ENCODE peak calls at places on chromosomes 3 and 15, in ten cellular contexts. E, F, A, C, U, J, M, W, O and D are unnamed samples.

GRCh38 chr3:38454179-38454883 is 641 bp downstream of the ACVR2B start:
- DNase-seq in E (peak), F (no peak), A (no peak), C (no peak), U (peak), J (peak), M (peak), W (peak), O (peak), D (peak)

GRCh38 chr3:189903562-189904250 is 217.0 kb downstream of the P3H2 start:
- DNase-seq in E (peak), F (no peak), A (no peak), C (no peak), U (no peak), J (peak), M (peak), W (no peak), O (no peak), D (no peak)

GRCh38 chr3:64594129-64594528 is 93.7 kb downstream of the ADAMTS9 start:
- DNase-seq in E (no peak), F (no peak), A (no peak), C (no peak), U (no peak), J (no peak), M (no peak), W (no peak), O (no peak), D (no peak)

GRCh38 chr3:79005084-79005483 is 762.7 kb downstream of the ROBO1 start:
- DNase-seq in E (no peak), F (no peak), A (peak), C (no peak), U (no peak), J (no peak), M (peak), W (no peak), O (no peak), D (no peak)

GRCh38 chr3:149296972-149297371 is 36.5 kb downstream of the TM4SF18 start:
- DNase-seq in E (no peak), F (no peak), A (no peak), C (no peak), U (no peak), J (no peak), M (no peak), W (no peak), O (no peak), D (no peak)

GRCh38 chr3:99866167-99866810 is 48.6 kb downstream of the CMSS1 start:
- DNase-seq in E (no peak), F (no peak), A (peak), C (no peak), U (no peak), J (no peak), M (peak), W (no peak), O (no peak), D (no peak)

GRCh38 chr15:41971089-41971892 is 1.1 kb downstream of the EHD4 start:
- DNase-seq in E (peak), F (no peak), A (no peak), C (peak), U (peak), J (peak), M (peak), W (peak), O (peak), D (peak)

GRCh38 chr3:194522579-194523046 is 35.8 kb upstream of the ATP13A3 start:
- DNase-seq in E (no peak), F (no peak), A (peak), C (no peak), U (peak), J (peak), M (peak), W (no peak), O (no peak), D (peak)

GRCh38 chr3:61908344-61908743 is 347.0 kb downstream of the PTPRG start:
- DNase-seq in E (no peak), F (peak), A (peak), C (no peak), U (peak), J (no peak), M (peak), W (no peak), O (no peak), D (no peak)

GRCh38 chr3:153614563-153614962 is 452.5 kb downstream of the RAP2B start:
- DNase-seq in E (no peak), F (peak), A (peak), C (no peak), U (peak), J (peak), M (peak), W (no peak), O (no peak), D (no peak)

GRCh38 chr3:52277972-52278509 is 408 bp downstream of the WDR82 start:
- DNase-seq in E (peak), F (no peak), A (no peak), C (peak), U (peak), J (peak), M (no peak), W (peak), O (peak), D (peak)

GRCh38 chr3:142597898-142598297 is 1.7 kb downstream of the PLS1 start:
- DNase-seq in E (peak), F (no peak), A (no peak), C (no peak), U (no peak), J (no peak), M (no peak), W (no peak), O (no peak), D (no peak)

GRCh38 chr3:135456182-135456790 is 509.2 kb upstream of the PPP2R3A start:
- DNase-seq in E (no peak), F (no peak), A (no peak), C (no peak), U (no peak), J (no peak), M (no peak), W (no peak), O (peak), D (peak)

GRCh38 chr3:48405343-48405881 is 24.5 kb downstream of the PLXNB1 start:
- DNase-seq in E (no peak), F (no peak), A (no peak), C (peak), U (no peak), J (no peak), M (no peak), W (no peak), O (no peak), D (no peak)

GRCh38 chr3:28577941-28578340 is 229.3 kb upstream of the AZI2 start:
- DNase-seq in E (no peak), F (no peak), A (no peak), C (no peak), U (no peak), J (no peak), M (no peak), W (no peak), O (no peak), D (no peak)

GRCh38 chr3:28575748-28576589 is 227.3 kb upstream of the AZI2 start:
- DNase-seq in E (no peak), F (no peak), A (no peak), C (no peak), U (peak), J (no peak), M (peak), W (no peak), O (peak), D (peak)

GRCh38 chr3:28576590-28577220 is 228.1 kb upstream of the AZI2 start:
- DNase-seq in E (no peak), F (no peak), A (no peak), C (no peak), U (peak), J (no peak), M (no peak), W (no peak), O (no peak), D (peak)

GRCh38 chr3:28574036-28574435 is 225.4 kb upstream of the AZI2 start:
- DNase-seq in E (no peak), F (no peak), A (no peak), C (no peak), U (no peak), J (no peak), M (no peak), W (no peak), O (no peak), D (no peak)

DNA sequence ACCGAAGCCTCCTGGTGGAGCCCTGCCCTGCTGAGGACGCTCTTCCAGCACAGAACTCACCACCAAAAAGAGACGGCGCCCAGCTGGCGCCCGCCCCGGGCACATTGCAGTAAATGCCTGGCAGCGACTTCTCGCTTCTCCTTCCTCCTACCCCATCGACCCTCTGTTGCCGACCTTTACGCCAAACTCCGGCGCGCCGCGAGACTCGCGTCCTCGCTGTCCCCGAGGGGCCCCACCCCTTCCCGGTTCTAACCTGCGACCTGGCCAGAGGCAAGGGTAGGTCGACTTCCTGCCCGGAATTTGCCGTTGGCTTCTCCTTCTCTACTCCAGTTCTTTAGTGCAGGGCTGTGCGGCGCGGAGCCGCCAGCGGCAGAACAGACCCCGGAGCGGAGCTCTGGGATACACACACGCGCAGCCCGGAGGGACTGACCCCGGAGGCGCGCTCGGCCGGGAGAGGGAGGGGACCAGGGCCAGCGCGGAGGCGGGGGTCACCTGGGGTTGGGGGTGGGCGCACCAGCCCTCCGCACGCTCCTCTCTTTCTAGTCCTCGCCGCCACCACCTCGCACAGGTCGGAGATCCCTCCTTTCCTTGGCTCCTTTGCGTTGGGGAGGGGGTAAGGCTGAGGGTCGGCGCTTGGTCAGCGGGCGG is 226.6 kb upstream of the AZI2 start:
- DNase-seq in E (no peak), F (no peak), A (no peak), C (no peak), U (peak), J (no peak), M (no peak), W (no peak), O (peak), D (peak)
- H3K4me3 ChIP-seq in E (peak), F (no peak), A (peak), C (peak), U (peak), J (peak), M (peak), W (no peak), O (peak), D (peak)

GRCh38 chr3:179655236-179655635 is 2.4 kb downstream of the USP13 start:
- DNase-seq in E (no peak), F (no peak), A (no peak), C (no peak), U (no peak), J (no peak), M (no peak), W (no peak), O (no peak), D (no peak)
- H3K4me3 ChIP-seq in E (no peak), F (no peak), A (no peak), C (no peak), U (peak), J (no peak), M (no peak), W (no peak), O (peak), D (no peak)

GRCh38 chr3:32195995-32196540 is 42.4 kb upstream of the CMTM8 start:
- DNase-seq in E (no peak), F (no peak), A (no peak), C (no peak), U (no peak), J (no peak), M (no peak), W (no peak), O (no peak), D (no peak)

GRCh38 chr3:32193101-32193500 is 45.4 kb upstream of the CMTM8 start:
- DNase-seq in E (no peak), F (no peak), A (no peak), C (no peak), U (no peak), J (no peak), M (no peak), W (no peak), O (no peak), D (no peak)

GRCh38 chr3:32198011-32198410 is 40.5 kb upstream of the CMTM8 start:
- DNase-seq in E (no peak), F (no peak), A (no peak), C (no peak), U (no peak), J (no peak), M (no peak), W (no peak), O (no peak), D (no peak)

GRCh38 chr3:32198714-32199113 is 39.8 kb upstream of the CMTM8 start:
- DNase-seq in E (no peak), F (no peak), A (no peak), C (no peak), U (no peak), J (no peak), M (no peak), W (no peak), O (no peak), D (no peak)

DNA sequence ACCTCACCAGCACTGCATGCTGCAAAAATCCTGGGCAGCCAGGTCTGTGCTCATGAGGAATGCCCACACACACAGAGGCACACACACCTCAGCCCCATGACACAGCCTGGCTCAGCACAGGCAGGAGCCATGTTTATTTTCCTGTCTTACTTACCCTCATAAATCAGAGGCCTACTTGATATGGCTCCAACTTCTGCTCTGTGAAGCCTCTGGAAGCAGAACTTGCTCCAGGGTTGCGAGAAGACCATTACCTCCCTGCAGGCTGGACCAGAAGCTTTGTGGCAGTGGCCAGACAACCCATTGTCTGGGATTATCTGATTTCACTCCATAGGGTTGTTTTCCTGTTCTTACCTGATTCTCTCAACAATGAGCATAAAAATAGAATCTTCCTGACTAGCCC is 43.8 kb upstream of the CMTM8 start:
- DNase-seq in E (no peak), F (no peak), A (no peak), C (no peak), U (no peak), J (no peak), M (no peak), W (no peak), O (no peak), D (no peak)
- H3K4me3 ChIP-seq in E (no peak), F (no peak), A (no peak), C (no peak), U (no peak), J (no peak), M (no peak), W (no peak), O (no peak), D (no peak)

DNA sequence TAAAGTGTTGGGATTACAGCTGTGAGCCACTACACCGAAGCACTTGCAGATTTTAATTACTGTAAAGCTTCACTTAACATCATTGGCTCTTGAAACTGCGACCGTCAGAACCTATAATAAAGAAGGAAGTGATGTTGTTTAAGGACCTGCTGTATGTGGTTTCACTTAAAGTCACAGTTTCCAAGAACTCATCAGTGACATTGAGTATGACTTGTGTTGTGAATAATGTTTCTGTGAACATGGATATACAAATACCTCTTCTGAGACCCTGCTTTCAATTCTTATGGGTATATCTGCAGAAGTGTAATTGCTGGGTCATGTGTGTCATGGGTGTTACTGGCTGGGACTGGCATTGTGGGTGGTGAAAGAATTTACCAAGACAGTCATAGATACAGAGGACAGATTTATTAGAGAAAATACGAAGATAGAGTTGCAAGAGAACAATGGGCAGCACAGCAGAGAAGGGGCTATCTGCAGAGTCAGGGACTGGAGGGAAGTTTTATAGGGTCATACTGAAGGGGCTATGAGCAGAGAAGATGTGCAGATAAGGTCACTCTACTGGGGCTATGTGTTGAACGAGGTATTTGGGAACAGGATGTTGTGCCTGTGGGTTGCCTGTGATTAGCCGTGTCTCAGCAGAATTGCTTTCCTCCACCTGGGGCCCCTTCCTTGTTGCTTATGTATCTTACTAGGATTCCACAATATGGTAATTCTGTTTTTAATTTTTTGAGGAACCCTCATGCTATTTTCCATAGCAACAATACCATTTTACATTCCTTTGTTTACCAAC is 4.5 kb downstream of the NDUFB5 start:
- DNase-seq in E (no peak), F (no peak), A (no peak), C (no peak), U (no peak), J (no peak), M (no peak), W (no peak), O (no peak), D (peak)
- H3K4me3 ChIP-seq in E (no peak), F (no peak), A (no peak), C (no peak), U (no peak), J (no peak), M (no peak), W (no peak), O (no peak), D (no peak)

GRCh38 chr3:137013955-137014688 is 56.3 kb downstream of the IL20RB start:
- DNase-seq in E (peak), F (peak), A (peak), C (peak), U (peak), J (peak), M (peak), W (peak), O (peak), D (peak)
- H3K4me3 ChIP-seq in E (peak), F (peak), A (peak), C (peak), U (peak), J (peak), M (peak), W (peak), O (no peak), D (no peak)

GRCh38 chr3:27127195-27127594 is 242.0 kb downstream of the NEK10 start:
- DNase-seq in E (no peak), F (no peak), A (no peak), C (no peak), U (no peak), J (no peak), M (no peak), W (no peak), O (no peak), D (no peak)

GRCh38 chr3:27127879-27128278 is 241.3 kb downstream of the NEK10 start:
- DNase-seq in E (no peak), F (no peak), A (no peak), C (no peak), U (no peak), J (no peak), M (no peak), W (no peak), O (no peak), D (no peak)

GRCh38 chr3:27130796-27131195 is 238.4 kb downstream of the NEK10 start:
- DNase-seq in E (no peak), F (no peak), A (no peak), C (no peak), U (no peak), J (peak), M (no peak), W (no peak), O (no peak), D (no peak)

DNA sequence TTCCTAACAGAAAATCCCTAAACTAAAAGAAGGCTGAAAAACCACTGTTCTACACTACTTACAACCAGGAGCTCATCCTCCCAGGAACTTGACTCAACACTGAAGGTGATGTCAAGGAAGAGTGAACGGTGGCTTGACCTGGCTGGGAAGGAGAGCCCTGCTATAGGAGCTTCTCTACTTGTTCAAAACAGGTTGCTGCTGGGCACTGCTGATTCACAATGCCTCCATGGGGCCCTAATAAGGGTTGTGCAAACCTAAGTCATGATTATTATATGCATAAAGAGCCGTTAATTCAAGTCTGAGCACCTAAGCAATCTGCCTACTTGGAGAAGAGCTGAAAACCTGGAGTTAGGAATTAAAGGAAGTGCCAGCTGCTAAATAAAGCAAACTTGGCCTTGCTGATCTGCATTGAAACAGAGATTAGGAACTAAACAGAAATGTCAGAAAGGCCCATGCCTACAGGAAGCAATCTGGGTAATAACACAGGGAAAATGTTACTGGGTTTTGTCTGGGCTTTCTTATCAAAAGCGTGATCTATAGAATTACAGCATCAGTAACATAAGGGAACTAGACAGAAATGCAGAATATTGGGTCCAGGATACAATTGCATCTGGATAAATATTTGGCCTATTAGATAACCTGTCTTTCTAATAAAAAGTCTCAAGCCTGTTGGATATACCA is 243.2 kb downstream of the NEK10 start:
- DNase-seq in E (no peak), F (no peak), A (no peak), C (no peak), U (no peak), J (no peak), M (no peak), W (no peak), O (no peak), D (no peak)
- H3K4me3 ChIP-seq in E (no peak), F (no peak), A (no peak), C (no peak), U (no peak), J (no peak), M (no peak), W (no peak), O (no peak), D (no peak)

GRCh38 chr15:53665930-53666329 is 93.5 kb downstream of the WDR72 start:
- DNase-seq in E (no peak), F (no peak), A (no peak), C (no peak), U (no peak), J (no peak), M (no peak), W (no peak), O (peak), D (no peak)
- H3K4me3 ChIP-seq in E (no peak), F (no peak), A (no peak), C (no peak), U (no peak), J (no peak), M (no peak), W (no peak), O (no peak), D (no peak)

GRCh38 chr3:23748398-23749110 is 57.2 kb upstream of the UBE2E1 start:
- DNase-seq in E (no peak), F (no peak), A (peak), C (no peak), U (no peak), J (peak), M (peak), W (no peak), O (no peak), D (no peak)
- H3K4me3 ChIP-seq in E (no peak), F (no peak), A (no peak), C (no peak), U (no peak), J (no peak), M (no peak), W (no peak), O (no peak), D (no peak)

GRCh38 chr3:132029182-132029902 is 5.5 kb downstream of the CPNE4 start:
- DNase-seq in E (peak), F (peak), A (peak), C (peak), U (peak), J (peak), M (peak), W (peak), O (peak), D (peak)

GRCh38 chr3:132034486-132035464 is at the start of gene CPNE4:
- DNase-seq in E (peak), F (peak), A (peak), C (no peak), U (peak), J (peak), M (peak), W (peak), O (peak), D (peak)

GRCh38 chr3:132032959-132033358 is 1.9 kb downstream of the CPNE4 start:
- DNase-seq in E (no peak), F (no peak), A (no peak), C (no peak), U (no peak), J (no peak), M (no peak), W (no peak), O (no peak), D (no peak)

GRCh38 chr3:132034097-132034485 is 723 bp downstream of the CPNE4 start:
- DNase-seq in E (no peak), F (no peak), A (no peak), C (no peak), U (no peak), J (no peak), M (no peak), W (no peak), O (no peak), D (no peak)

GRCh38 chr3:132033471-132033870 is 1.3 kb downstream of the CPNE4 start:
- DNase-seq in E (no peak), F (no peak), A (no peak), C (no peak), U (no peak), J (no peak), M (no peak), W (no peak), O (no peak), D (peak)
- H3K4me3 ChIP-seq in E (no peak), F (no peak), A (no peak), C (no peak), U (no peak), J (peak), M (no peak), W (no peak), O (no peak), D (peak)